ENCODE peak calls at places on chromosomes 3 and 15, in ten cellular contexts. One of them, this sample, is unnamed. For H3K4me1, the result is how much of the 10 kb centered on the place peaks cover.

GRCh38 chr15:68334661-68335124 is 57.1 kb downstream of the FEM1B start:
- DNase-seq in CD8-positive, alpha-beta T cell: no peak
- DNase-seq in ovary: no peak
- DNase-seq in breast epithelium: no peak
- DNase-seq in right lobe of liver: no peak
- DNase-seq in OCI-LY7: no peak
- DNase-seq in A549: no peak
- DNase-seq in uterus: no peak
- DNase-seq in HCT116: no peak
- DNase-seq in heart left ventricle: no peak
- DNase-seq in this sample: no peak

GRCh38 chr3:171156455-171157005 is 130.0 kb upstream of the SLC2A2 start:
- DNase-seq in CD8-positive, alpha-beta T cell: no peak
- DNase-seq in ovary: no peak
- DNase-seq in breast epithelium: no peak
- DNase-seq in right lobe of liver: no peak
- DNase-seq in OCI-LY7: no peak
- DNase-seq in A549: no peak
- DNase-seq in uterus: no peak
- DNase-seq in HCT116: no peak
- DNase-seq in heart left ventricle: peak
- DNase-seq in this sample: no peak

GRCh38 chr3:140715035-140715434 is 37.2 kb downstream of the TRIM42 start:
- DNase-seq in CD8-positive, alpha-beta T cell: no peak
- DNase-seq in ovary: no peak
- DNase-seq in breast epithelium: no peak
- DNase-seq in right lobe of liver: no peak
- DNase-seq in OCI-LY7: no peak
- DNase-seq in A549: no peak
- DNase-seq in uterus: no peak
- DNase-seq in HCT116: no peak
- DNase-seq in heart left ventricle: no peak
- DNase-seq in this sample: no peak

GRCh38 chr3:168121175-168121853 is 25.6 kb upstream of the GOLIM4 start:
- DNase-seq in CD8-positive, alpha-beta T cell: no peak
- DNase-seq in ovary: no peak
- DNase-seq in breast epithelium: peak
- DNase-seq in right lobe of liver: peak
- DNase-seq in OCI-LY7: no peak
- DNase-seq in A549: no peak
- DNase-seq in uterus: no peak
- DNase-seq in HCT116: no peak
- DNase-seq in heart left ventricle: peak
- DNase-seq in this sample: peak

GRCh38 chr15:75648156-75649000 is 666 bp downstream of the SNX33 start:
- DNase-seq in CD8-positive, alpha-beta T cell: no peak
- DNase-seq in ovary: peak
- DNase-seq in breast epithelium: no peak
- DNase-seq in right lobe of liver: no peak
- DNase-seq in OCI-LY7: no peak
- DNase-seq in A549: no peak
- DNase-seq in uterus: peak
- DNase-seq in HCT116: no peak
- DNase-seq in heart left ventricle: peak
- DNase-seq in this sample: peak

GRCh38 chr3:12629560-12629959 is 34.4 kb downstream of the RAF1 start:
- DNase-seq in CD8-positive, alpha-beta T cell: no peak
- DNase-seq in ovary: no peak
- DNase-seq in breast epithelium: no peak
- DNase-seq in right lobe of liver: peak
- DNase-seq in OCI-LY7: no peak
- DNase-seq in A549: no peak
- DNase-seq in uterus: no peak
- DNase-seq in HCT116: no peak
- DNase-seq in heart left ventricle: peak
- DNase-seq in this sample: no peak

GRCh38 chr3:66856555-66856954 is 141.6 kb upstream of the KBTBD8 start:
- DNase-seq in CD8-positive, alpha-beta T cell: no peak
- DNase-seq in ovary: no peak
- DNase-seq in breast epithelium: no peak
- DNase-seq in right lobe of liver: no peak
- DNase-seq in OCI-LY7: peak
- DNase-seq in A549: no peak
- DNase-seq in uterus: no peak
- DNase-seq in HCT116: no peak
- DNase-seq in heart left ventricle: no peak
- DNase-seq in this sample: no peak

GRCh38 chr15:59485036-59485435 is 47.0 kb downstream of the FAM81A start:
- DNase-seq in CD8-positive, alpha-beta T cell: no peak
- DNase-seq in ovary: no peak
- DNase-seq in breast epithelium: no peak
- DNase-seq in right lobe of liver: no peak
- DNase-seq in OCI-LY7: no peak
- DNase-seq in A549: no peak
- DNase-seq in uterus: no peak
- DNase-seq in HCT116: no peak
- DNase-seq in heart left ventricle: no peak
- DNase-seq in this sample: no peak

GRCh38 chr3:88936837-88937236 is 170.6 kb upstream of the EPHA3 start:
- DNase-seq in CD8-positive, alpha-beta T cell: no peak
- DNase-seq in ovary: no peak
- DNase-seq in breast epithelium: no peak
- DNase-seq in right lobe of liver: no peak
- DNase-seq in OCI-LY7: no peak
- DNase-seq in A549: no peak
- DNase-seq in uterus: no peak
- DNase-seq in HCT116: no peak
- DNase-seq in heart left ventricle: no peak
- DNase-seq in this sample: no peak

GRCh38 chr3:39226106-39226741 is 33.8 kb upstream of the XIRP1 start:
- DNase-seq in CD8-positive, alpha-beta T cell: no peak
- DNase-seq in ovary: no peak
- DNase-seq in breast epithelium: no peak
- DNase-seq in right lobe of liver: no peak
- DNase-seq in OCI-LY7: no peak
- DNase-seq in A549: no peak
- DNase-seq in uterus: no peak
- DNase-seq in HCT116: no peak
- DNase-seq in heart left ventricle: no peak
- DNase-seq in this sample: no peak

GRCh38 chr3:23805881-23806321 is at the start of gene UBE2E1:
- DNase-seq in CD8-positive, alpha-beta T cell: peak
- DNase-seq in ovary: peak
- DNase-seq in breast epithelium: peak
- DNase-seq in right lobe of liver: peak
- DNase-seq in OCI-LY7: peak
- DNase-seq in A549: peak
- DNase-seq in uterus: peak
- DNase-seq in HCT116: peak
- DNase-seq in heart left ventricle: peak
- DNase-seq in this sample: peak

DNA sequence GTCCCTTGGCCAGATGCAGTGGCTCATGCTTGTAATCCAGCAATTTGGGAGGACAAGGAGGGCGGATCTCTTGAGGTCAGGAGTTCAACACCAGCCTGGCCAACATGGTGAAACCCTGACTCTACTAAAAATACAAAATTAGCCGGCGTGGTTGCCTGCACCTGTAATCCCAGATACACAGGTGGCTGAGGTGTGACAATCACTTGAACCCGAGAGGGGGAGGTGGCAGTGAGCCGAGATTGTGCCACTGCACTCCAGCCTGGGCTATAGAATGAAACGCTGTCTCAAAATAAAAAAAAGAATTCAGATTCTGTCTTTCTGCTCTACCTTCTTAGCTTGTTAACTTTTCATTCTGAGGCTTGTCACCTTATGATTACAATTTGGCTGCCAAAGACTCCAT is 22.1 kb downstream of the MYO5A start:
- DNase-seq in CD8-positive, alpha-beta T cell: no peak
- DNase-seq in ovary: no peak
- DNase-seq in breast epithelium: no peak
- DNase-seq in right lobe of liver: no peak
- DNase-seq in OCI-LY7: peak
- DNase-seq in A549: no peak
- DNase-seq in uterus: no peak
- DNase-seq in HCT116: no peak
- DNase-seq in heart left ventricle: no peak
- DNase-seq in this sample: no peak
- H3K4me1 ChIP-seq in CD8-positive, alpha-beta T cell: under half
- H3K4me1 ChIP-seq in ovary: under half
- H3K4me1 ChIP-seq in breast epithelium: under half
- H3K4me1 ChIP-seq in right lobe of liver: under half
- H3K4me1 ChIP-seq in OCI-LY7: half or more
- H3K4me1 ChIP-seq in A549: under half
- H3K4me1 ChIP-seq in uterus: under half
- H3K4me1 ChIP-seq in HCT116: under half
- H3K4me1 ChIP-seq in heart left ventricle: under half
- H3K4me1 ChIP-seq in this sample: under half

GRCh38 chr3:4978259-4978965 is 825 bp upstream of the BHLHE40 start:
- DNase-seq in CD8-positive, alpha-beta T cell: peak
- DNase-seq in ovary: peak
- DNase-seq in breast epithelium: peak
- DNase-seq in right lobe of liver: peak
- DNase-seq in OCI-LY7: peak
- DNase-seq in A549: peak
- DNase-seq in uterus: peak
- DNase-seq in HCT116: peak
- DNase-seq in heart left ventricle: peak
- DNase-seq in this sample: peak
- TF ChIP-seq CTCF in CD8-positive, alpha-beta T cell: no peak
- TF ChIP-seq CTCF in ovary: no peak
- TF ChIP-seq CTCF in breast epithelium: no peak
- TF ChIP-seq CTCF in right lobe of liver: no peak
- TF ChIP-seq CTCF in OCI-LY7: peak
- TF ChIP-seq CTCF in A549: no peak
- TF ChIP-seq CTCF in uterus: peak
- TF ChIP-seq CTCF in HCT116: no peak
- TF ChIP-seq CTCF in heart left ventricle: no peak
- TF ChIP-seq CTCF in this sample: no peak

GRCh38 chr3:108127301-108127988 is 36.6 kb upstream of the CD47 start:
- DNase-seq in CD8-positive, alpha-beta T cell: peak
- DNase-seq in ovary: no peak
- DNase-seq in breast epithelium: no peak
- DNase-seq in right lobe of liver: no peak
- DNase-seq in OCI-LY7: peak
- DNase-seq in A549: no peak
- DNase-seq in uterus: no peak
- DNase-seq in HCT116: no peak
- DNase-seq in heart left ventricle: no peak
- DNase-seq in this sample: no peak
- H3K4me1 ChIP-seq in CD8-positive, alpha-beta T cell: half or more
- H3K4me1 ChIP-seq in ovary: under half
- H3K4me1 ChIP-seq in breast epithelium: under half
- H3K4me1 ChIP-seq in right lobe of liver: under half
- H3K4me1 ChIP-seq in OCI-LY7: half or more
- H3K4me1 ChIP-seq in A549: under half
- H3K4me1 ChIP-seq in uterus: under half
- H3K4me1 ChIP-seq in HCT116: under half
- H3K4me1 ChIP-seq in heart left ventricle: under half
- H3K4me1 ChIP-seq in this sample: under half

GRCh38 chr3:68832680-68833079 is 99.7 kb downstream of the TAFA4 start:
- DNase-seq in CD8-positive, alpha-beta T cell: no peak
- DNase-seq in ovary: no peak
- DNase-seq in breast epithelium: no peak
- DNase-seq in right lobe of liver: no peak
- DNase-seq in OCI-LY7: no peak
- DNase-seq in A549: no peak
- DNase-seq in uterus: no peak
- DNase-seq in HCT116: no peak
- DNase-seq in heart left ventricle: no peak
- DNase-seq in this sample: no peak
- TF ChIP-seq CTCF in CD8-positive, alpha-beta T cell: no peak
- TF ChIP-seq CTCF in ovary: no peak
- TF ChIP-seq CTCF in breast epithelium: no peak
- TF ChIP-seq CTCF in right lobe of liver: no peak
- TF ChIP-seq CTCF in OCI-LY7: no peak
- TF ChIP-seq CTCF in A549: no peak
- TF ChIP-seq CTCF in uterus: no peak
- TF ChIP-seq CTCF in HCT116: no peak
- TF ChIP-seq CTCF in heart left ventricle: no peak
- TF ChIP-seq CTCF in this sample: no peak